ENCODE peak calls at places on chromosome 1, in four cellular contexts. One of them, this sample, is unnamed.

GRCh38 chr1:33455537-33456301 is 16.7 kb upstream of the ZSCAN20 start:
- DNase-seq in ACHN: peak; percentile 56
- DNase-seq in AG04450: peak; percentile 72
- DNase-seq in hepatic stellate cell: peak; percentile 83
- DNase-seq in this sample: no peak

GRCh38 chr1:111704776-111705175 is 34.4 kb downstream of the INKA2 start:
- DNase-seq in ACHN: no peak
- DNase-seq in AG04450: no peak
- DNase-seq in hepatic stellate cell: no peak
- DNase-seq in this sample: no peak

GRCh38 chr1:184882649-184883303 is 91.5 kb downstream of the NIBAN1 start:
- DNase-seq in ACHN: no peak
- DNase-seq in AG04450: no peak
- DNase-seq in hepatic stellate cell: no peak
- DNase-seq in this sample: no peak

GRCh38 chr1:172089768-172090510 is 248.6 kb downstream of the DNM3 start:
- DNase-seq in ACHN: peak; percentile 81
- DNase-seq in AG04450: no peak
- DNase-seq in hepatic stellate cell: no peak
- DNase-seq in this sample: no peak

GRCh38 chr1:54763814-54764131 is 550 bp downstream of the PARS2 start:
- DNase-seq in ACHN: no peak
- DNase-seq in AG04450: no peak
- DNase-seq in hepatic stellate cell: no peak
- DNase-seq in this sample: no peak

GRCh38 chr1:11948822-11949458 is 14.4 kb downstream of the PLOD1 start:
- DNase-seq in ACHN: no peak
- DNase-seq in AG04450: no peak
- DNase-seq in hepatic stellate cell: peak; percentile 59
- DNase-seq in this sample: no peak

GRCh38 chr1:40784141-40784770 is 669 bp downstream of the KCNQ4 start:
- DNase-seq in ACHN: no peak
- DNase-seq in AG04450: no peak
- DNase-seq in hepatic stellate cell: no peak
- DNase-seq in this sample: no peak

GRCh38 chr1:149888160-149888998 is 11.0 kb upstream of the BOLA1 start:
- DNase-seq in ACHN: peak; percentile 94
- DNase-seq in AG04450: peak; percentile 77
- DNase-seq in hepatic stellate cell: peak; percentile 67
- DNase-seq in this sample: peak; percentile 70

GRCh38 chr1:88731475-88731874 is 47.4 kb downstream of the PKN2 start:
- DNase-seq in ACHN: peak; percentile 68
- DNase-seq in AG04450: peak; percentile 82
- DNase-seq in hepatic stellate cell: peak; percentile 61
- DNase-seq in this sample: peak; percentile 56

GRCh38 chr1:30885580-30886513 is 22.7 kb downstream of the SDC3 start:
- DNase-seq in ACHN: no peak
- DNase-seq in AG04450: no peak
- DNase-seq in hepatic stellate cell: no peak
- DNase-seq in this sample: no peak

GRCh38 chr1:42734201-42735035 is 5.6 kb downstream of the CLDN19 start:
- DNase-seq in ACHN: no peak
- DNase-seq in AG04450: no peak
- DNase-seq in hepatic stellate cell: no peak
- DNase-seq in this sample: no peak

GRCh38 chr1:147625274-147625986 is 44.9 kb downstream of the ACP6 start:
- DNase-seq in ACHN: no peak
- DNase-seq in AG04450: no peak
- DNase-seq in hepatic stellate cell: no peak
- DNase-seq in this sample: peak; percentile 39